ENCODE peak calls at places on chromosomes 16 and 17, in five cellular contexts. I is AG09319, N is esophagus squamous epithelium, V is MCF 10A, B is adrenal gland. H is an unnamed sample.

GRCh38 chr17:65800655-65801054 is 239.2 kb upstream of the AXIN2 start:
- DNase-seq in I (no peak), N (no peak), V (no peak), B (no peak), H (no peak)

GRCh38 chr17:81332949-81333570 is 38.0 kb upstream of the SLC38A10 start:
- DNase-seq in I (no peak), N (no peak), V (no peak), B (no peak), H (no peak)

GRCh38 chr16:1206326-1206725 is 18.7 kb downstream of the TPSG1 start:
- DNase-seq in I (no peak), N (no peak), V (no peak), B (no peak), H (no peak)

GRCh38 chr17:58156839-58157803 is 8.9 kb downstream of the OR4D1 start:
- DNase-seq in I (no peak), N (no peak), V (no peak), B (no peak), H (peak; percentile 75)

GRCh38 chr17:66511125-66511524 is 208.7 kb downstream of the PRKCA start:
- DNase-seq in I (no peak), N (no peak), V (peak; percentile 18), B (no peak), H (no peak)

GRCh38 chr16:56708418-56708817 is 21.5 kb upstream of the NUP93 start:
- DNase-seq in I (no peak), N (no peak), V (no peak), B (no peak), H (peak; percentile 63)

GRCh38 chr16:81175325-81175891 is 63.1 kb upstream of the BCO1 start:
- DNase-seq in I (peak; percentile 5), N (no peak), V (peak; percentile 33), B (peak; percentile 25), H (no peak)

GRCh38 chr17:21418446-21419298 is 42.5 kb downstream of the KCNJ12 start:
- DNase-seq in I (no peak), N (no peak), V (no peak), B (no peak), H (peak; percentile 29)

GRCh38 chr16:82138478-82139285 is 31.3 kb downstream of the MPHOSPH6 start:
- DNase-seq in I (no peak), N (no peak), V (no peak), B (no peak), H (no peak)

GRCh38 chr16:31505483-31505882 is 2.7 kb downstream of the RUSF1 start:
- DNase-seq in I (no peak), N (no peak), V (no peak), B (no peak), H (peak; percentile 52)

GRCh38 chr16:8611122-8611521 is 10.4 kb upstream of the METTL22 start:
- DNase-seq in I (no peak), N (no peak), V (no peak), B (no peak), H (no peak)

GRCh38 chr17:75091855-75092327 is 4.1 kb downstream of the SLC16A5 start:
- DNase-seq in I (no peak), N (no peak), V (no peak), B (no peak), H (no peak)

GRCh38 chr16:1342526-1343427 is 8.9 kb downstream of the TSR3 start:
- DNase-seq in I (peak; percentile 12), N (peak; percentile 79), V (peak; percentile 98), B (peak; percentile 99), H (peak; percentile 96)

DNA sequence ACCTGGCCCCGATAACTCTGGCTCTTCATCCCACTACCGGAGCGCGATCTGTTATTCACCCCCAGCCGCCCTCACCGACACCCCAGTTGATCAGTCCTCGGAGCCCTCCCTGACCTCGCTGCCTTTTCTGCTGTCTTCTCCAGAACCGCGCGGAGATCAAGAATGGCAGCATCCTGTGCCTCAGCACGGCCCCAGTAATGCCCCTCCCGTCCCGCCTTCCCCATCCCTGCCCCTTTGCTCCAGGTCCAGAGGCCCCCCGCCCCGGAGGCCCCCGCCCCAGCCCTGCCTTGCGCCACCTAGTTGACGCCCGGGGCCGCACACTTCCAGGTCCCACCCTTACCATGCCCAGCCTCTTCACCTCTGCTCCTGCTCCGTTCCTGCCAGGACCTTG is 872 bp downstream of the ELMO3 start:
- DNase-seq in I (no peak), N (no peak), V (no peak), B (no peak), H (no peak)
- TF ChIP-seq CTCF in I (no peak), N (peak; percentile 5), V (no peak), B (no peak), H (no peak)

DNA sequence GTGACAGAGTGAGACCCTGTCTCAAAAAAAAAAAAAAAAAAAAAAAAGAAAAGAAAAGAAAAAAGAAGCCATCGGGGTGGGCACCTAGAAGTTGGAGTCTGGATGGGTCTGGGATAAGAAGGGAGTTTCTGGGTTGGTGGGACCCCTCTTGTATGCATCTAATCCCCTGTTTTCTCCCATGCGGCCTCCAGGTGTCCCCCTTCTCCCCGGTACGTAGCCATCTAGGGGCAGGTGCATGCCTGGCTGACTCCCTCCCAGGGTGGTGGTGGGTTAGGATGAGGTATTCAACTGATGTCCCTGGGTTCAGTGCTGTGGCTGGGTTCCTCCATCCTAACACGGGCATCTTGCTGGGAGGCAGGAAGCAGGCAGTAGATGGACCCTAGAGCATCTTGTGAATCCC is 13.0 kb downstream of the FMNL1 start:
- DNase-seq in I (no peak), N (no peak), V (no peak), B (no peak), H (peak; percentile 64)
- TF ChIP-seq CTCF in I (peak; percentile 8), N (no peak), V (no peak), B (no peak), H (peak; percentile 50)

DNA sequence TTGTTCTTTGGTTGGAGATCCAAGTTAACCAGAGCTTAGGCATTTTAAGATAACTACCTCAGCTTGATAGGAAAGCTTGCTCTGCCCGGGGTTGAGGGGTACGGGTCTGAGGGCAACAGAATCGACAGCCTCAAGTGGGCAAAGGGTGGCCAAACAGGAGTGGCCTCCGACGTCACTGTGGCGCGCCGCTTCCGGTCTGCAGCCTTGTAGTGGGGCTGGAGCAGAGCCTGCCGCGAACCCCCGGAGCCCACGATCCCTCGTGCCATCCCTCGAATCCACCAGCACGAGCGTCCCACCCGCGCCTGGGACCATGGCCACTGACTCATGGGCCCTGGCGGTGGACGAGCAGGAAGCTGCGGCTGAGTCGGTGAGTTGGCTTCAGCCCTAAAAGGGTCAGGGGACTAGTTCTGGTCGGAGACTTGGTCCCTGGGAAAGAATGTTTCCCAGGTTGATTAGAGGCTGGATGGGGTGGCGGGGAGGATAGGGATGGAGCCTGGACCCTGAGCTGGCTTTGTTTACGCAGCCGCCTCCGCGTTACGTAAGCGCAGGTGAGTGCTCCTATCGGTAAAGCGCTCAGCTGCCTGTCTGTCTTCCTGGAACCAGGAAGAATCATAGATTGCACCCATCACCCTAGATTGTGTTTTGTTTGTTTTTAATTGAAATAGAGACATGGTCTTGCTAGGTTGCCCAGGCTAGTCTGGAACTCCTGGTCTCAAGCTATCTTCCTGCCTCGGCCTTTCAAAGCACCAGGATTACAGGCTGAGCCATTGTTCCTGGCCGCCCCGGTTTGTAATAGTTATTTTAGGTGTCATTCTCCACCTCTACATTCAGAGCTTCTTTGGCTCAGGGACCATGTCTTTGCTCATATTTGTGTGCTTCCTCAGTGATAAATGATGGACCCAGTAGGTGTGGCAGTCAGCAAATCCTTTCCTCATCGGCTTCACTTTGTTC is at the start of gene DDX19B:
- DNase-seq in I (no peak), N (peak; percentile 33), V (peak; percentile 56), B (peak; percentile 82), H (peak; percentile 83)
- TF ChIP-seq CTCF in I (no peak), N (no peak), V (no peak), B (no peak), H (no peak)

GRCh38 chr17:63916566-63917185 is 2.0 kb downstream of the GH1 start:
- DNase-seq in I (no peak), N (no peak), V (no peak), B (no peak), H (no peak)

GRCh38 chr17:63910096-63910495 is 962 bp downstream of the CSHL1 start:
- DNase-seq in I (no peak), N (no peak), V (no peak), B (no peak), H (no peak)

GRCh38 chr17:63911041-63911635 is at the start of gene CSHL1:
- DNase-seq in I (no peak), N (no peak), V (no peak), B (no peak), H (no peak)

GRCh38 chr17:63914471-63914870 is 3.4 kb upstream of the CSHL1 start:
- DNase-seq in I (no peak), N (no peak), V (no peak), B (no peak), H (no peak)

DNA sequence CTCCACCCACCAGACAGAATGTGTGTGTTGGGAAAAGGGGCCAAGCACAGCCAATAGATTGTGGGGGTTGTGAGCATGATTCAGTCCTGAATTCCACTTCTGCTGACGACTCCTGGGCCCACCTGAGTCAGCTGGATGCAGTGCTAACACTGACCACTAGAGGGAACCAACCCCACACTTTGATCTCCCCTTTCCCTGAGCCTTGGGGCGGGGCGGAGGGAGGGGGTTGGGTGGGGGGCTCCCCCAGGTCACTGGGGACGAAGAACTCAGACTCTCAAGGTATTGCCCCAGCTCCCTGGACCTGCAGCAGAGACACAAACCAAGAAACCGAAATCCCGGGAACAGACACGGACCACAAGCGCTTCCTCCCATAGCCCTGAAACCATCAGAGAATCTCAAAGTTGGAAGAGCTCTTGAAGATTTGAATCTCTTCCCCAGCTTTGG is 621 bp upstream of the CSHL1 start:
- DNase-seq in I (no peak), N (no peak), V (peak; percentile 36), B (no peak), H (peak; percentile 80)
- TF ChIP-seq CTCF in I (peak; percentile 64), N (peak; percentile 91), V (peak; percentile 83), B (peak; percentile 90), H (peak; percentile 88)

GRCh38 chr17:12222392-12222791 is 201.7 kb downstream of the MAP2K4 start:
- DNase-seq in I (no peak), N (no peak), V (no peak), B (no peak), H (no peak)

GRCh38 chr17:12231027-12231682 is 210.5 kb downstream of the MAP2K4 start:
- DNase-seq in I (no peak), N (no peak), V (peak; percentile 55), B (peak; percentile 82), H (no peak)

GRCh38 chr17:12229315-12229714 is 208.6 kb downstream of the MAP2K4 start:
- DNase-seq in I (no peak), N (no peak), V (no peak), B (no peak), H (no peak)

GRCh38 chr17:12230411-12230810 is 209.7 kb downstream of the MAP2K4 start:
- DNase-seq in I (no peak), N (no peak), V (no peak), B (peak; percentile 45), H (no peak)

GRCh38 chr17:12227547-12227946 is 206.9 kb downstream of the MAP2K4 start:
- DNase-seq in I (no peak), N (no peak), V (no peak), B (no peak), H (no peak)
- TF ChIP-seq CTCF in I (no peak), N (no peak), V (no peak), B (no peak), H (no peak)

H was measured in activated CD8-positive, alpha-beta T cell treated with anti-CD3 and anti-CD28 coated beads for 36 hours.